ENCODE peak calls at places on chromosomes 13 and 19, in four cellular contexts. O, Z, C and R are unnamed samples.

GRCh38 chr19:1975081-1975480 is 34.1 kb downstream of the CSNK1G2 start:
- DNase-seq in O (no peak), Z (no peak), C (no peak), R (no peak)

GRCh38 chr19:54325194-54325621 is 12.2 kb upstream of the LILRA5 start:
- DNase-seq in O (peak; percentile 39), Z (no peak), C (peak; percentile 33), R (no peak)

GRCh38 chr19:46513461-46514236 is 18.0 kb upstream of the PNMA8B start:
- DNase-seq in O (peak; percentile 77), Z (peak; percentile 42), C (peak; percentile 47), R (peak; percentile 74)

GRCh38 chr19:43739836-43740235 is 14.9 kb downstream of the SMG9 start:
- DNase-seq in O (no peak), Z (no peak), C (no peak), R (no peak)

GRCh38 chr13:29956771-29957170 is 106.4 kb upstream of the UBL3 start:
- DNase-seq in O (no peak), Z (no peak), C (no peak), R (no peak)

GRCh38 chr13:96963786-96964475 is 30.3 kb downstream of the OXGR1 start:
- DNase-seq in O (no peak), Z (no peak), C (no peak), R (no peak)

GRCh38 chr13:37695200-37695599 is 96.6 kb upstream of the POSTN start:
- DNase-seq in O (no peak), Z (no peak), C (no peak), R (no peak)

GRCh38 chr19:51461723-51462161 is 3.5 kb upstream of the SIGLEC8 start:
- DNase-seq in O (no peak), Z (no peak), C (no peak), R (no peak)

GRCh38 chr13:78881054-78881453 is 222.1 kb upstream of the OBI1 start:
- DNase-seq in O (no peak), Z (no peak), C (no peak), R (no peak)

GRCh38 chr13:20831254-20831653 is 57.5 kb upstream of the EEF1AKMT1 start:
- DNase-seq in O (no peak), Z (no peak), C (no peak), R (no peak)

GRCh38 chr13:114319441-114319871 is 5.2 kb downstream of the CHAMP1 start:
- DNase-seq in O (no peak), Z (no peak), C (no peak), R (no peak)

GRCh38 chr13:48449656-48450055 is 36.7 kb upstream of the LPAR6 start:
- DNase-seq in O (no peak), Z (no peak), C (no peak), R (no peak)

GRCh38 chr19:55384576-55385235 is 614 bp upstream of the TMEM238 start:
- DNase-seq in O (no peak), Z (no peak), C (no peak), R (peak; percentile 46)

GRCh38 chr13:21181671-21182070 is 5.2 kb downstream of the MRPL57 start:
- DNase-seq in O (no peak), Z (no peak), C (no peak), R (no peak)

GRCh38 chr19:32896516-32897214 is 27.1 kb upstream of the SLC7A9 start:
- DNase-seq in O (no peak), Z (no peak), C (no peak), R (no peak)

GRCh38 chr19:48713041-48713863 is 6.3 kb downstream of the MAMSTR start:
- DNase-seq in O (no peak), Z (no peak), C (no peak), R (no peak)

GRCh38 chr13:51494151-51494550 is 41.3 kb upstream of the INTS6 start:
- DNase-seq in O (no peak), Z (no peak), C (no peak), R (no peak)

GRCh38 chr19:940591-941291 is 14.9 kb downstream of the ARID3A start:
- DNase-seq in O (peak; percentile 94), Z (peak; percentile 59), C (peak; percentile 72), R (peak; percentile 69)

GRCh38 chr19:2494084-2494446 is 18.1 kb downstream of the GADD45B start:
- DNase-seq in O (no peak), Z (no peak), C (no peak), R (no peak)

GRCh38 chr19:2032296-2032941 is 16.9 kb upstream of the BTBD2 start:
- DNase-seq in O (peak; percentile 99), Z (peak; percentile 96), C (no peak), R (peak; percentile 97)

DNA sequence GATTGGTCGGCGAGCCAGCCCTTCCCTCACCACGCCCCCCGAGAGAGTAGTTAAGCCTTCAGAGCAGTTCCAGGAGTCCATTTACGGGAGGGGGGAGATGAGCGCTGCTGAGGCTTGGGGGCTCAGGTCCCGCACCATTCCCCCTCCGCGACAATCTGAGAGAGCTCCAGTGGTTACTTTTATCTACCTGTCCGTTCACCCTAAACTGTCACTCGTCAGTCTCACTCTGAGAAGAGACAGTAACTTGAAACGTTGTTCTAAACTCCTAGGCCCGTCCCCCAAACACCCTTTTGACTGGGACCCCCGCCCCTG is 2.0 kb downstream of the FOSB start:
- DNase-seq in O (no peak), Z (peak; percentile 86), C (peak; percentile 70), R (no peak)
- H3K27me3 ChIP-seq in O (no peaks in the 10 kb centered on the region), Z (peaks cover 43% of the 10 kb centered on the region), C (no peaks in the 10 kb centered on the region), R (no peaks in the 10 kb centered on the region)

DNA sequence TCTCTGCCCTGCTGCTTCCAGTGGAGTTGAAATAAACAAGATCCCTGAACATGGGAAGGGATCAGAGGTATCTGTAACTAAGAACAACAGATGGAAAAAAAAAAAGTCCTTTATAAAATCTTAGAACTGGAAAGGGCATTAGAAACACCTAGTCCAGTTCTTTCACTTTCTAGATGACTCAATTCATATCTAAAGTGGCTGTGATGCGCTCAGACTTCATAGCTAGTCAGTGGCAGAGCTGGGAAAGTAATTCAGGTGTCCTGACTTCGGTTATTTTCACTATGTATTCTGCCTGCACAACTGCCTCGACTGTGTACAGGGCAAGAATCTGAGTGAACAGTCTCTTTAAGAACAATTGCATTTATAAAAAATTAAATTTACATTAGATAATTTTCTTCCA is 151.8 kb upstream of the TMTC4 start:
- DNase-seq in O (no peak), Z (no peak), C (no peak), R (no peak)
- H3K27me3 ChIP-seq in O (no peaks in the 10 kb centered on the region), Z (no peaks in the 10 kb centered on the region), C (peaks cover 6% of the 10 kb centered on the region), R (no peaks in the 10 kb centered on the region)

GRCh38 chr19:5335593-5335992 is 5.0 kb downstream of the PTPRS start:
- DNase-seq in O (no peak), Z (no peak), C (no peak), R (no peak)

GRCh38 chr19:5333581-5334365 is 6.8 kb downstream of the PTPRS start:
- DNase-seq in O (no peak), Z (no peak), C (no peak), R (no peak)

GRCh38 chr19:5335101-5335500 is 5.5 kb downstream of the PTPRS start:
- DNase-seq in O (no peak), Z (no peak), C (no peak), R (no peak)

GRCh38 chr19:5332501-5332900 is 8.1 kb downstream of the PTPRS start:
- DNase-seq in O (no peak), Z (no peak), C (no peak), R (no peak)

GRCh38 chr19:5334366-5334739 is 6.3 kb downstream of the PTPRS start:
- DNase-seq in O (no peak), Z (no peak), C (no peak), R (no peak)
- H3K27me3 ChIP-seq in O (peaks cover 3% of the 10 kb centered on the region), Z (peaks cover 52% of the 10 kb centered on the region), C (peaks cover 5% of the 10 kb centered on the region), R (peaks cover 18% of the 10 kb centered on the region)

GRCh38 chr19:6227156-6227940 is 52.4 kb downstream of the MLLT1 start:
- DNase-seq in O (no peak), Z (no peak), C (no peak), R (no peak)
- H3K27me3 ChIP-seq in O (no peaks in the 10 kb centered on the region), Z (no peaks in the 10 kb centered on the region), C (no peaks in the 10 kb centered on the region), R (no peaks in the 10 kb centered on the region)

DNA sequence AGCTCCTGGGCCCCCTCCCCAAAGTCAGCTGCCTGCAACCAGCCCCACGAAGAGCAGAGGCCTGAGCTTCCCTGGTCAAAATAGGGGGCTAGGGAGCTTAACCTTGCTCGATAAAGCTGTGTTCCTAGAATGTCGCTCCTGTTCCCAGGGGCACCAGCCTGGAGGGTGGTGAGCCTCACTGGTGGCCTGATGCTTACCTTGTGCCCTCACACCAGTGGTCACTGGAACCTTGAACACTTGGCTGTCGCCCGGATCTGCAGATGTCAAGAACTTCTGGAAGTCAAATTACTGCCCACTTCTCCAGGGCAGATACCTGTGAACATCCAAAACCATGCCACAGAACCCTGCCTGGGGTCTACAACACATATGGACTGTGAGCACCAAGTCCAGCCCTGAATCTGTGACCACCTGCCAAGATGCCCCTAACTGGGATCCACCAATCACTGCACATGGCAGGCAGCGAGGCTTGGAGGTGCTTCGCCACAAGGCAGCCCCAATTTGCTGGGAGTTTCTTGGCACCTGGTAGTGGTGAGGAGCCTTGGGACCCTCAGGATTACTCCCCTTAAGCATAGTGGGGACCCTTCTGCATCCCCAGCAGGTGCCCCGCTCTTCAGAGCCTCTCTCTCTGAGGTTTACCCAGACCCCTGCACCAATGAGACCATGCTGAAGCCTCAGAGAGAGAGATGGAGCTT is 4.7 kb upstream of the CEACAM5 start:
- DNase-seq in O (peak; percentile 40), Z (no peak), C (no peak), R (no peak)
- H3K27me3 ChIP-seq in O (no peaks in the 10 kb centered on the region), Z (peaks cover 26% of the 10 kb centered on the region), C (no peaks in the 10 kb centered on the region), R (no peaks in the 10 kb centered on the region)

DNA sequence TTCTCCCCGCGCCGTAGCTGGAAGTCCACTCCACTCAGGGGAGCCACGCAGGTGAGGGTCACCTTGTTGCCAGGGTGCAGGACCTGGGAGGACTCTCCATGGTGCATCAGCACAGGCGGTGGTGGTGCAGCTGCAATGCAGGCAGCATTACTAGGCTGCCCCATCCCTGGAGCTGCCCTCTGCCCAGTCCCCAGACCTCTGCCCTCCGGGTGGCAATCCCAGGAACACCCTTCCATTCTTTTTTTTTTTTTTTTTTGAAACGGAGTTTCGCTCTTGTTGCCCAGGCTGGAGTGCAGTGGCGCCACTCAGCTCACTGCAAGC is 1.8 kb downstream of the A1BG start:
- DNase-seq in O (peak; percentile 65), Z (no peak), C (no peak), R (no peak)
- H3K27me3 ChIP-seq in O (no peaks in the 10 kb centered on the region), Z (peaks cover 15% of the 10 kb centered on the region), C (no peaks in the 10 kb centered on the region), R (no peaks in the 10 kb centered on the region)